ENCODE peak calls at places on chromosomes 16 and 17, in four cellular contexts. One of them, this sample, is unnamed.

GRCh38 chr16:57591870-57592485 is 36.5 kb upstream of the ADGRG1 start:
- DNase-seq in activated CD4-positive, alpha-beta T cell treated with anti-CD3 and anti-CD28 coated beads for 24 hours: no peak
- DNase-seq in OCI-M1: no peak
- DNase-seq in adipocyte: no peak
- DNase-seq in this sample: no peak

GRCh38 chr16:57413301-57413730 is 8.7 kb downstream of the CCL17 start:
- DNase-seq in activated CD4-positive, alpha-beta T cell treated with anti-CD3 and anti-CD28 coated beads for 24 hours: no peak
- DNase-seq in OCI-M1: no peak
- DNase-seq in adipocyte: no peak
- DNase-seq in this sample: no peak

GRCh38 chr16:73572135-73572534 is 524.2 kb upstream of the ZFHX3 start:
- DNase-seq in activated CD4-positive, alpha-beta T cell treated with anti-CD3 and anti-CD28 coated beads for 24 hours: no peak
- DNase-seq in OCI-M1: no peak
- DNase-seq in adipocyte: no peak
- DNase-seq in this sample: peak

GRCh38 chr17:56822725-56823124 is 11.0 kb downstream of the C17orf67 start:
- DNase-seq in activated CD4-positive, alpha-beta T cell treated with anti-CD3 and anti-CD28 coated beads for 24 hours: no peak
- DNase-seq in OCI-M1: no peak
- DNase-seq in adipocyte: no peak
- DNase-seq in this sample: no peak

GRCh38 chr16:2983706-2984136 is 3.5 kb upstream of the PKMYT1 start:
- DNase-seq in activated CD4-positive, alpha-beta T cell treated with anti-CD3 and anti-CD28 coated beads for 24 hours: peak
- DNase-seq in OCI-M1: peak
- DNase-seq in adipocyte: peak
- DNase-seq in this sample: peak

GRCh38 chr17:50189396-50190277 is 11.8 kb downstream of the COL1A1 start:
- DNase-seq in activated CD4-positive, alpha-beta T cell treated with anti-CD3 and anti-CD28 coated beads for 24 hours: no peak
- DNase-seq in OCI-M1: no peak
- DNase-seq in adipocyte: peak
- DNase-seq in this sample: no peak

GRCh38 chr17:82943751-82944150 is 103.9 kb upstream of the ZNF750 start:
- DNase-seq in activated CD4-positive, alpha-beta T cell treated with anti-CD3 and anti-CD28 coated beads for 24 hours: no peak
- DNase-seq in OCI-M1: no peak
- DNase-seq in adipocyte: no peak
- DNase-seq in this sample: no peak

GRCh38 chr17:74871329-74872076 is 1.3 kb downstream of the FDXR start:
- DNase-seq in activated CD4-positive, alpha-beta T cell treated with anti-CD3 and anti-CD28 coated beads for 24 hours: no peak
- DNase-seq in OCI-M1: no peak
- DNase-seq in adipocyte: no peak
- DNase-seq in this sample: no peak

GRCh38 chr17:82978354-82978753 is 101.1 kb upstream of the METRNL start:
- DNase-seq in activated CD4-positive, alpha-beta T cell treated with anti-CD3 and anti-CD28 coated beads for 24 hours: no peak
- DNase-seq in OCI-M1: no peak
- DNase-seq in adipocyte: no peak
- DNase-seq in this sample: no peak

GRCh38 chr16:1052791-1053521 is 19.6 kb upstream of the SSTR5 start:
- DNase-seq in activated CD4-positive, alpha-beta T cell treated with anti-CD3 and anti-CD28 coated beads for 24 hours: no peak
- DNase-seq in OCI-M1: no peak
- DNase-seq in adipocyte: no peak
- DNase-seq in this sample: no peak

GRCh38 chr17:45722161-45722560 is 62.0 kb upstream of the CRHR1 start:
- DNase-seq in activated CD4-positive, alpha-beta T cell treated with anti-CD3 and anti-CD28 coated beads for 24 hours: no peak
- DNase-seq in OCI-M1: peak
- DNase-seq in adipocyte: no peak
- DNase-seq in this sample: peak

GRCh38 chr17:65055708-65056638 is 567 bp downstream of the GNA13 start:
- DNase-seq in activated CD4-positive, alpha-beta T cell treated with anti-CD3 and anti-CD28 coated beads for 24 hours: no peak
- DNase-seq in OCI-M1: peak
- DNase-seq in adipocyte: peak
- DNase-seq in this sample: peak

GRCh38 chr17:55265434-55266021 is 768 bp downstream of the HLF start:
- DNase-seq in activated CD4-positive, alpha-beta T cell treated with anti-CD3 and anti-CD28 coated beads for 24 hours: no peak
- DNase-seq in OCI-M1: no peak
- DNase-seq in adipocyte: no peak
- DNase-seq in this sample: no peak

GRCh38 chr16:20339744-20340143 is 12.4 kb upstream of the GP2 start:
- DNase-seq in activated CD4-positive, alpha-beta T cell treated with anti-CD3 and anti-CD28 coated beads for 24 hours: no peak
- DNase-seq in OCI-M1: no peak
- DNase-seq in adipocyte: no peak
- DNase-seq in this sample: no peak

GRCh38 chr17:39198186-39198566 is 707 bp upstream of the CACNB1 start:
- DNase-seq in activated CD4-positive, alpha-beta T cell treated with anti-CD3 and anti-CD28 coated beads for 24 hours: no peak
- DNase-seq in OCI-M1: peak
- DNase-seq in adipocyte: peak
- DNase-seq in this sample: no peak

GRCh38 chr17:67947325-67947813 is 48.9 kb downstream of the C17orf58 start:
- DNase-seq in activated CD4-positive, alpha-beta T cell treated with anti-CD3 and anti-CD28 coated beads for 24 hours: no peak
- DNase-seq in OCI-M1: no peak
- DNase-seq in adipocyte: no peak
- DNase-seq in this sample: no peak

GRCh38 chr17:28741358-28742349 is 2.2 kb upstream of the TRAF4 start:
- DNase-seq in activated CD4-positive, alpha-beta T cell treated with anti-CD3 and anti-CD28 coated beads for 24 hours: no peak
- DNase-seq in OCI-M1: peak
- DNase-seq in adipocyte: no peak
- DNase-seq in this sample: no peak

GRCh38 chr17:70365098-70365583 is 195.8 kb downstream of the KCNJ2 start:
- DNase-seq in activated CD4-positive, alpha-beta T cell treated with anti-CD3 and anti-CD28 coated beads for 24 hours: no peak
- DNase-seq in OCI-M1: peak
- DNase-seq in adipocyte: no peak
- DNase-seq in this sample: peak

This sample was measured in AG20443.